ENCODE peak calls at places on chromosomes 4 and X, in ten cellular contexts. I is spleen, H is endothelial cell of umbilical vein, X is H1, M is HepG2, D is transverse colon, P is HCT116, Z is suprapubic skin, L is upper lobe of left lung, Y is HL-60. J is an unnamed sample.

GRCh38 chrX:43661521-43662240 is 5.6 kb downstream of the MAOA start:
- DNase-seq in I (no peak), H (no peak), X (no peak), M (no peak), D (no peak), P (no peak), Z (no peak), L (no peak), Y (no peak), J (no peak)

GRCh38 chrX:121128946-121129345 is 81.5 kb downstream of the GLUD2 start:
- DNase-seq in I (no peak), H (no peak), X (no peak), M (no peak), D (no peak), P (no peak), Z (no peak), L (no peak), Y (no peak), J (no peak)

GRCh38 chr4:8009097-8009496 is 69.4 kb upstream of the AFAP1 start:
- DNase-seq in I (no peak), H (no peak), X (no peak), M (no peak), D (no peak), P (no peak), Z (no peak), L (no peak), Y (no peak), J (no peak)

GRCh38 chr4:68271851-68272756 is 26.6 kb upstream of the TMPRSS11B start:
- DNase-seq in I (no peak), H (peak), X (no peak), M (peak), D (no peak), P (peak), Z (no peak), L (no peak), Y (peak), J (no peak)

GRCh38 chrX:113743069-113743468 is 840.8 kb upstream of the HTR2C start:
- DNase-seq in I (no peak), H (no peak), X (no peak), M (no peak), D (no peak), P (no peak), Z (no peak), L (no peak), Y (no peak), J (no peak)

GRCh38 chrX:53088136-53088974 is 5.6 kb upstream of the KANTR start:
- DNase-seq in I (peak), H (peak), X (peak), M (no peak), D (peak), P (no peak), Z (peak), L (peak), Y (no peak), J (no peak)

GRCh38 chr4:144646523-144647094 is 653 bp downstream of the HHIP start:
- DNase-seq in I (no peak), H (peak), X (peak), M (no peak), D (no peak), P (no peak), Z (no peak), L (peak), Y (no peak), J (no peak)

GRCh38 chr4:14100349-14100748 is 472.8 kb upstream of the BOD1L1 start:
- DNase-seq in I (no peak), H (peak), X (no peak), M (no peak), D (no peak), P (no peak), Z (no peak), L (no peak), Y (no peak), J (no peak)

GRCh38 chr4:54165438-54165837 is 63.7 kb upstream of the PDGFRA start:
- DNase-seq in I (no peak), H (no peak), X (no peak), M (peak), D (no peak), P (peak), Z (no peak), L (no peak), Y (no peak), J (no peak)

GRCh38 chrX:39955621-39956020 is 142.1 kb downstream of the BCOR start:
- DNase-seq in I (no peak), H (no peak), X (no peak), M (no peak), D (no peak), P (no peak), Z (no peak), L (no peak), Y (no peak), J (no peak)

GRCh38 chrX:14698770-14699169 is 169.4 kb downstream of the GLRA2 start:
- DNase-seq in I (no peak), H (no peak), X (no peak), M (no peak), D (peak), P (no peak), Z (no peak), L (no peak), Y (no peak), J (no peak)

GRCh38 chrX:76253432-76253831 is 80.6 kb downstream of the PBDC1 start:
- DNase-seq in I (no peak), H (peak), X (no peak), M (peak), D (peak), P (peak), Z (no peak), L (no peak), Y (peak), J (no peak)

GRCh38 chrX:15816886-15817285 is 26.6 kb downstream of the ZRSR2 start:
- DNase-seq in I (no peak), H (no peak), X (no peak), M (no peak), D (no peak), P (no peak), Z (no peak), L (no peak), Y (peak), J (no peak)

DNA sequence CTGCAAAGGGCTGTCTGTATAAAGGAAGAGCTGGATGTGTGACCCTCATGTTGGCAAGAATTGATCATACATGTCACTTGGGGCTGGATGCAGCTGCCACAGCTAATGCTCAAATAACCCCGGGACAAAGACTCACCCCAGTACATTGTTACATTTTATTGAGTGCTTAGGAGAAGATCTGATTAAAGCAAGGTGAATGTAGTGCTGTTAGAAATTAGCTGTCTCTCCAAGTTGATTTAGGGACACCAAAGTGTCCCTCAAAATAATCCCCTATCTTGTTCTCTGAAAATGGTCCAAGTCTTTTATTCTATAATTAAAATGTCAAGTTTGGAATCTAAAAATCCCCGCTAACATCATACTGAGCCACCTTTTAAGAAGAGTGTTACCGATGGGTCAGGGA is 12.9 kb upstream of the DAPP1 start:
- DNase-seq in I (no peak), H (no peak), X (no peak), M (no peak), D (no peak), P (no peak), Z (no peak), L (no peak), Y (no peak), J (no peak)
- H3K4me3 ChIP-seq in I (no peak), H (no peak), X (no peak), M (no peak), D (no peak), P (no peak), Z (no peak), L (no peak), Y (no peak), J (no peak)

GRCh38 chr4:121778991-121779628 is 14.1 kb upstream of the SMIM43 start:
- DNase-seq in I (no peak), H (no peak), X (no peak), M (no peak), D (no peak), P (no peak), Z (no peak), L (no peak), Y (no peak), J (no peak)

GRCh38 chr4:121776610-121777401 is 11.8 kb upstream of the SMIM43 start:
- DNase-seq in I (no peak), H (no peak), X (no peak), M (no peak), D (no peak), P (no peak), Z (no peak), L (no peak), Y (no peak), J (no peak)

GRCh38 chr4:121783210-121783609 is 17.9 kb upstream of the EXOSC9 start:
- DNase-seq in I (no peak), H (no peak), X (no peak), M (no peak), D (no peak), P (no peak), Z (no peak), L (no peak), Y (no peak), J (no peak)

GRCh38 chr4:121773873-121774272 is 8.9 kb upstream of the SMIM43 start:
- DNase-seq in I (no peak), H (no peak), X (no peak), M (no peak), D (no peak), P (no peak), Z (no peak), L (no peak), Y (no peak), J (no peak)

GRCh38 chr4:121777625-121778024 is 12.7 kb upstream of the SMIM43 start:
- DNase-seq in I (no peak), H (no peak), X (no peak), M (no peak), D (no peak), P (no peak), Z (no peak), L (no peak), Y (no peak), J (no peak)
- TF ChIP-seq POLR2AphosphoS5 in I (no peak), H (no peak), X (no peak), M (no peak), D (no peak), P (no peak), Z (no peak), L (no peak), Y (no peak), J (no peak)

DNA sequence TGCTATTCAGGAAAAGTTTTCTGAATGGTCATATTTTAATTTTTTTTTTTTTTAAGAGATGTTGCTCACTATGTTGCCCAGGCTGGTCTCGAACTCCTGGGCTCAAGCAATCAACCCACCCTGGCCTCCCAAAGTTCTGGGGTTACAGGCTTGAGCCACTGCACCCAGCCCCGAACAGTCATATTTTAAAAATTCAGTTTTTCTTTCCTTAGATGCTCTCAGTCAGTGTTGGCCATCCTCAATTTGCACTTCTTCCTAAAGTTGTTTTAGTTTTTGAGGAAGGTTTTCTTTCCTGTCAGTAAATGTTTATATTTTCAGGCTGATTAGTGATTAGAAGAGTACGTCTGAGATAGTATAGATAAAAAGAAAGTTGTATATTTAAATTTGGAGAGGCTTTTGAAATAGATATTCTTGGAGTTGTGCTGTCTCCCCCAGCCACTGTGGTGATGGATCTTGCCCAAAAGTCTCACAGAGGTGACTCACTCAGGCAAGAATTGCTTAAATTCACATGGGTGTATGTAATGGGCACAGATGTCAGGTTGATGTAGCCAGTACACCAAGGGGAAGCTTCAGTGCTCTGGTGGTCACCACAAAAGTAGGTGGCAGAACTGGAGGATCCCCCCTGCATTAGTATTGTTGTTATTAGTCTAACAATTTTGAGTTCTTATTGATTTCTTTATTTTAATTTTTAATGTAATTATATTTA is 72.2 kb upstream of the ELOVL6 start:
- DNase-seq in I (no peak), H (no peak), X (no peak), M (no peak), D (no peak), P (no peak), Z (no peak), L (no peak), Y (no peak), J (no peak)
- H3K4me3 ChIP-seq in I (no peak), H (no peak), X (no peak), M (no peak), D (no peak), P (no peak), Z (no peak), L (no peak), Y (no peak), J (no peak)

DNA sequence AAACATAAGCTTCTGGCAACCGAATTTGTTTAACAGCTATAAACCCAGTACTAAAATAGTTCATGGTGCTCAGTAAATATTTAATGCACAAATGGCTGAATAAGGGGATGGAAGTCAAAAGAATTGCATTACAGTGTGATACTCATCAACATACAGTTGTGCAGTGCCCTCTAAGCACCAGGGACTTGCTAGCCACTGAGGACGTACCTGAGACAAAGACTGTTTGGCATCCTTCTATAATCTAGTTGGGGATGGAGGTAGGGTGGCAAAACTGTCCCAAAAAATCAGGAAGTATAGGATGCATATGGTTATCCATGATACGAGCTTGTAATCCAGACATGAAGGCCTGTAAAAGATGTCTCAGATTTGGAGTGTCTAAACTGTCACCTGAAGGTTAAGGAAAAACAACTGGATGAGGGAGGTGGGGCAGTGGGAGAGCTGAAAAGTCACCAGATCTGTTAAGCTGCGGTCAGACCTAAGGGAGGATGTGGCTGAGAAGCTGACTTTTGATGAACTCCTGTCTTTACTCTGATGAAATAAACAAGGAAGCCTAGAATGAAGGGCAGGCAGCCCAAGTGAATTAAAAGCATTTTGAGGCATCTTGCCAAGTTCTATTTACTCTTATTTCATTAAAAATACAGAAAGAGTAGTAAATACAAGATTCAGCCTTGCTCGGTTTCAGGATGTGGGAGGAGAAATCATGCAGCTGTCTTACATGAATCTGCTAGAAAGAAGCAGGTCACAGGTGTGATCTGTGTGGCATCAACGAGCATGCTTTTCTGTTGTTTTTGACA is 12.0 kb upstream of the CD38 start:
- DNase-seq in I (no peak), H (no peak), X (no peak), M (no peak), D (peak), P (no peak), Z (no peak), L (no peak), Y (peak), J (no peak)
- TF ChIP-seq POLR2AphosphoS5 in I (no peak), H (no peak), X (no peak), M (no peak), D (no peak), P (no peak), Z (no peak), L (no peak), Y (no peak), J (no peak)

GRCh38 chr4:176186721-176187395 is 8.5 kb downstream of the SPATA4 start:
- DNase-seq in I (no peak), H (no peak), X (no peak), M (no peak), D (no peak), P (no peak), Z (no peak), L (no peak), Y (no peak), J (no peak)
- H3K4me3 ChIP-seq in I (no peak), H (no peak), X (no peak), M (no peak), D (no peak), P (no peak), Z (no peak), L (no peak), Y (no peak), J (no peak)

GRCh38 chr4:15142201-15142600 is 139.9 kb downstream of the CPEB2 start:
- DNase-seq in I (no peak), H (no peak), X (no peak), M (no peak), D (no peak), P (no peak), Z (no peak), L (no peak), Y (no peak), J (no peak)

GRCh38 chr4:15143551-15143950 is 141.3 kb downstream of the CPEB2 start:
- DNase-seq in I (no peak), H (no peak), X (no peak), M (no peak), D (no peak), P (no peak), Z (no peak), L (no peak), Y (no peak), J (no peak)

GRCh38 chr4:15144967-15145295 is 142.7 kb downstream of the CPEB2 start:
- DNase-seq in I (no peak), H (no peak), X (no peak), M (no peak), D (no peak), P (no peak), Z (no peak), L (no peak), Y (no peak), J (no peak)

GRCh38 chr4:15145709-15146108 is 143.4 kb downstream of the CPEB2 start:
- DNase-seq in I (no peak), H (no peak), X (no peak), M (no peak), D (no peak), P (no peak), Z (no peak), L (no peak), Y (no peak), J (no peak)

DNA sequence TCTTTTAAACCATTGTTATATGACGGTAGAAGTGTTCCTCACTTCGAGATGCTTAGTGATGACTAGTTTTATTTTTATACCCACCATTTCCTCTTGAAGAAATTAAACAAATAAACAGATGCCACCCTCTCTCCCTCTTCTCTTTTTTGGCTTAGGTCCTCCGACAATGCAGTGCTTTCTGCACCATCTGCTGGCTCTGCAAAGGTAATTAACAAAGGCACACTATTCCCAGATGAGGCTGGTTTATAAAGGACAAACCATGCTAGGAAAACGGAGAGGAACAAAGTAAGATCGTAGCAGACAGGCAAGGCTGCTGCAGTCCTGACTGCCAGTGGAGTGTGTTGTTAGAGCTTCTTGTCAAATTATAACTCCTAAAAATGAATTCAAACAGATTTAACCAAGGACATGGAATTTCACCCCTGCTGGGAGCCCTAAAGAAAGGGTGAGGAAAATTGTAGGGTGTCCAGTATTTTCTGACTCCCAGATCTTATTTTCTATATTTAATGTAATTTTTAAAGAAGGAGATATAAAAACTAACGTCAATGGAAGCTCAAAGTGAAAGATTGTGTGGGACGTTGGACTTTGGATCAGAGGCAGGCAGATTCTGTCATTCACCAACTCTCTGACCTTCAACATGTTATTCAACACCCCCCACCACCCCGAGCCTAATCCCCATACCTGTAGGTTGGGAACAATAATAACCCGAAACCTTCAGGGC is 142.1 kb downstream of the CPEB2 start:
- DNase-seq in I (no peak), H (no peak), X (no peak), M (no peak), D (no peak), P (no peak), Z (no peak), L (no peak), Y (no peak), J (no peak)
- TF ChIP-seq POLR2AphosphoS5 in I (no peak), H (no peak), X (no peak), M (no peak), D (no peak), P (no peak), Z (no peak), L (no peak), Y (no peak), J (no peak)

GRCh38 chr4:27096142-27096824 is 235.6 kb downstream of the STIM2 start:
- DNase-seq in I (no peak), H (no peak), X (no peak), M (no peak), D (no peak), P (no peak), Z (no peak), L (no peak), Y (no peak), J (no peak)

GRCh38 chr4:27094785-27095184 is 234.1 kb downstream of the STIM2 start:
- DNase-seq in I (no peak), H (no peak), X (peak), M (no peak), D (no peak), P (no peak), Z (no peak), L (no peak), Y (no peak), J (no peak)

GRCh38 chr4:27098034-27098433 is 237.4 kb downstream of the STIM2 start:
- DNase-seq in I (no peak), H (no peak), X (no peak), M (no peak), D (no peak), P (no peak), Z (no peak), L (no peak), Y (no peak), J (no peak)

GRCh38 chr4:27100713-27101112 is 240.1 kb downstream of the STIM2 start:
- DNase-seq in I (no peak), H (no peak), X (no peak), M (no peak), D (no peak), P (no peak), Z (no peak), L (no peak), Y (no peak), J (no peak)
- H3K4me3 ChIP-seq in I (no peak), H (no peak), X (no peak), M (no peak), D (no peak), P (no peak), Z (no peak), L (no peak), Y (no peak), J (no peak)

DNA sequence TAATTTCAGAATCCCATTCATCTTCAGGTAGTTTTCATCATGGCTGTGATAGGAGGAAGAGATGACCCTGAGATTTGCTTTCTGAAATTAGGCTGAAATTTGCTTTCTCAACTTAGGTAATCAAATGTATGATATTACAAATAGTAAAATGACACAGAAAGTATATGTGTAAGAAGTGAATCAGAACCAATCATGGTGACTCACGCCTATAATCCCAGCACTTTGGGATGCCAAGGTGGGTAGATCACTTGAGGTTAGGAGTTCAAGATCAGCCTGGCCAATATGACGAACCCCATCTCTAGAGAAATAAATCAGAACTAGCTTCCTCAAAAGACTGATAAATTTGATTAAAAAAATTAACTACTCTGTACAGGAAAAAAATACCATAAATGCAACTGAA is 555.4 kb downstream of the STPG2 start:
- DNase-seq in I (no peak), H (no peak), X (no peak), M (no peak), D (no peak), P (peak), Z (no peak), L (no peak), Y (no peak), J (no peak)
- TF ChIP-seq POLR2AphosphoS5 in I (no peak), H (no peak), X (no peak), M (no peak), D (no peak), P (no peak), Z (no peak), L (no peak), Y (no peak), J (no peak)

GRCh38 chr4:70734168-70734954 is 12.6 kb downstream of the RUFY3 start:
- DNase-seq in I (no peak), H (peak), X (no peak), M (peak), D (peak), P (no peak), Z (no peak), L (no peak), Y (no peak), J (no peak)
- H3K4me3 ChIP-seq in I (no peak), H (peak), X (no peak), M (peak), D (peak), P (no peak), Z (peak), L (no peak), Y (peak), J (peak)